ENCODE peak calls at places on chromosome 11, in four cellular contexts. One of them, this sample, is unnamed.
A peak's percentile ranks its signal among the peaks of the same experiment; 100 is the strongest.

GRCh38 chr11:87356428-87356827 is 318.7 kb downstream of the TMEM135 start:
- DNase-seq in H9: no peak
- DNase-seq in neuronal stem cell: no peak
- DNase-seq in H1: no peak
- DNase-seq in this sample: no peak

GRCh38 chr11:79018371-79018849 is 422.4 kb downstream of the TENM4 start:
- DNase-seq in H9: no peak
- DNase-seq in neuronal stem cell: no peak
- DNase-seq in H1: no peak
- DNase-seq in this sample: peak; percentile 18

GRCh38 chr11:33065445-33066178 is 26.2 kb downstream of the TCP11L1 start:
- DNase-seq in H9: peak; percentile 92
- DNase-seq in neuronal stem cell: peak; percentile 54
- DNase-seq in H1: peak; percentile 84
- DNase-seq in this sample: peak; percentile 64

GRCh38 chr11:86248609-86249008 is 4.1 kb downstream of the EED start:
- DNase-seq in H9: no peak
- DNase-seq in neuronal stem cell: no peak
- DNase-seq in H1: no peak
- DNase-seq in this sample: no peak

GRCh38 chr11:78209478-78209877 is 20.8 kb downstream of the USP35 start:
- DNase-seq in H9: no peak
- DNase-seq in neuronal stem cell: no peak
- DNase-seq in H1: no peak
- DNase-seq in this sample: no peak

GRCh38 chr11:108606070-108606469 is 12.5 kb upstream of the EXPH5 start:
- DNase-seq in H9: no peak
- DNase-seq in neuronal stem cell: no peak
- DNase-seq in H1: no peak
- DNase-seq in this sample: no peak

GRCh38 chr11:65428578-65429068 is 6.0 kb downstream of the NEAT1 start:
- DNase-seq in H9: no peak
- DNase-seq in neuronal stem cell: no peak
- DNase-seq in H1: no peak
- DNase-seq in this sample: no peak

GRCh38 chr11:16924826-16925494 is 89.3 kb downstream of the PLEKHA7 start:
- DNase-seq in H9: peak; percentile 77
- DNase-seq in neuronal stem cell: peak; percentile 48
- DNase-seq in H1: peak; percentile 76
- DNase-seq in this sample: no peak

GRCh38 chr11:48172818-48173609 is 43.6 kb upstream of the OR4B1 start:
- DNase-seq in H9: peak; percentile 89
- DNase-seq in neuronal stem cell: peak; percentile 53
- DNase-seq in H1: peak; percentile 94
- DNase-seq in this sample: peak; percentile 65

GRCh38 chr11:56906683-56907148 is 82.0 kb upstream of the OR5AK2 start:
- DNase-seq in H9: no peak
- DNase-seq in neuronal stem cell: no peak
- DNase-seq in H1: no peak
- DNase-seq in this sample: no peak

GRCh38 chr11:129557421-129557820 is 181.8 kb downstream of the BARX2 start:
- DNase-seq in H9: no peak
- DNase-seq in neuronal stem cell: no peak
- DNase-seq in H1: no peak
- DNase-seq in this sample: no peak

GRCh38 chr11:23288001-23288783 is 427.9 kb upstream of the CCDC179 start:
- DNase-seq in H9: no peak
- DNase-seq in neuronal stem cell: no peak
- DNase-seq in H1: no peak
- DNase-seq in this sample: peak; percentile 58

GRCh38 chr11:62602141-62603071 is 741 bp upstream of the MTA2 start:
- DNase-seq in H9: peak; percentile 72
- DNase-seq in neuronal stem cell: no peak
- DNase-seq in H1: peak; percentile 77
- DNase-seq in this sample: no peak

GRCh38 chr11:78659326-78660319 is 85.0 kb upstream of the NARS2 start:
- DNase-seq in H9: peak; percentile 57
- DNase-seq in neuronal stem cell: no peak
- DNase-seq in H1: peak; percentile 46
- DNase-seq in this sample: no peak

GRCh38 chr11:34524696-34525095 is 11.1 kb upstream of the ELF5 start:
- DNase-seq in H9: no peak
- DNase-seq in neuronal stem cell: no peak
- DNase-seq in H1: no peak
- DNase-seq in this sample: no peak

GRCh38 chr11:20363149-20363499 is 390 bp upstream of the HTATIP2 start:
- DNase-seq in H9: no peak
- DNase-seq in neuronal stem cell: no peak
- DNase-seq in H1: no peak
- DNase-seq in this sample: no peak

GRCh38 chr11:75429641-75429901 is 3.4 kb downstream of the KLHL35 start:
- DNase-seq in H9: no peak
- DNase-seq in neuronal stem cell: no peak
- DNase-seq in H1: no peak
- DNase-seq in this sample: no peak

GRCh38 chr11:46366260-46366659 is 15.2 kb upstream of the MDK start:
- DNase-seq in H9: no peak
- DNase-seq in neuronal stem cell: no peak
- DNase-seq in H1: no peak
- DNase-seq in this sample: no peak

GRCh38 chr11:6321961-6322362 is 1.7 kb upstream of the CAVIN3 start:
- DNase-seq in H9: no peak
- DNase-seq in neuronal stem cell: peak; percentile 27
- DNase-seq in H1: no peak
- DNase-seq in this sample: peak; percentile 75
- H2BK15ac ChIP-seq in H9: no peak overlapping the region
- H2BK15ac ChIP-seq in neuronal stem cell: no peak overlapping the region
- H2BK15ac ChIP-seq in H1: peak overlapping the region; percentile 53
- H2BK15ac ChIP-seq in this sample: no peak overlapping the region

DNA sequence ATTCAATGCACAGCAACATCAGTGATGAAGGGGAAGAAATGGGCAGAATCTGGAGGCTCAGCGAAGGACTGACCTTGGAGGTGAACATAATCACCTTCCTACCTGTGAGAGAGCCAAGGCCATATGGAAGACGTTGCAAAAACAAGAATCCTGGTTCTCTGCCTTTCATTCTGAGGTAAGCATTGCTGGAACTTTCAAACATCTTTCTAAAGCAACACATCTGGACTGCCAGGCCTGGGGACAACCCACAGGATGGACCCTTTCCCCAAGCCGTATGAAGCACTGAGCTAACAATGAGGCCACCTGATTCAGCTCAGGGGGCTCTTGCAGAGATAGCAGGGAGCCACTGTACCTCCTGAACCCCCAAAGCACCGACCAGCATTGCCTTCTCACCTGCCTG is 70.5 kb downstream of the ETS1 start:
- DNase-seq in H9: no peak
- DNase-seq in neuronal stem cell: no peak
- DNase-seq in H1: no peak
- DNase-seq in this sample: no peak
- H2BK5ac ChIP-seq in H9: no peak overlapping the region
- H2BK5ac ChIP-seq in neuronal stem cell: no peak overlapping the region
- H2BK5ac ChIP-seq in H1: no peak overlapping the region
- H2BK5ac ChIP-seq in this sample: no peak overlapping the region

GRCh38 chr11:95150977-95151684 is 61.5 kb downstream of the ENDOD1 start:
- DNase-seq in H9: peak; percentile 96
- DNase-seq in neuronal stem cell: peak; percentile 84
- DNase-seq in H1: peak; percentile 91
- DNase-seq in this sample: peak; percentile 92
- H2BK12ac ChIP-seq in H9: no peak overlapping the region
- H2BK12ac ChIP-seq in neuronal stem cell: no peak overlapping the region
- H2BK12ac ChIP-seq in H1: peak overlapping the region; percentile 40
- H2BK12ac ChIP-seq in this sample: peak overlapping the region; percentile 70

GRCh38 chr11:59573216-59573615 is 42.4 kb downstream of the OSBP start:
- DNase-seq in H9: no peak
- DNase-seq in neuronal stem cell: no peak
- DNase-seq in H1: no peak
- DNase-seq in this sample: peak; percentile 92
- H2BK15ac ChIP-seq in H9: no peak overlapping the region
- H2BK15ac ChIP-seq in neuronal stem cell: no peak overlapping the region
- H2BK15ac ChIP-seq in H1: no peak overlapping the region
- H2BK15ac ChIP-seq in this sample: no peak overlapping the region

GRCh38 chr11:111765984-111766833 is at the start of gene PPP2R1B:
- DNase-seq in H9: peak; percentile 93
- DNase-seq in neuronal stem cell: peak; percentile 79
- DNase-seq in H1: peak; percentile 86
- DNase-seq in this sample: peak; percentile 77
- H2BK5ac ChIP-seq in H9: no peak within 1 kb of the TSS
- H2BK5ac ChIP-seq in neuronal stem cell: peak within 1 kb of the TSS; percentile 54
- H2BK5ac ChIP-seq in H1: peak within 1 kb of the TSS; percentile 91
- H2BK5ac ChIP-seq in this sample: peak within 1 kb of the TSS; percentile 22

GRCh38 chr11:94577841-94578240 is 10.7 kb downstream of the PIWIL4 start:
- DNase-seq in H9: no peak
- DNase-seq in neuronal stem cell: no peak
- DNase-seq in H1: no peak
- DNase-seq in this sample: no peak

GRCh38 chr11:94574193-94574961 is 7.2 kb downstream of the PIWIL4 start:
- DNase-seq in H9: no peak
- DNase-seq in neuronal stem cell: no peak
- DNase-seq in H1: no peak
- DNase-seq in this sample: peak; percentile 66

GRCh38 chr11:94581926-94582325 is 14.8 kb downstream of the PIWIL4 start:
- DNase-seq in H9: no peak
- DNase-seq in neuronal stem cell: no peak
- DNase-seq in H1: no peak
- DNase-seq in this sample: no peak

DNA sequence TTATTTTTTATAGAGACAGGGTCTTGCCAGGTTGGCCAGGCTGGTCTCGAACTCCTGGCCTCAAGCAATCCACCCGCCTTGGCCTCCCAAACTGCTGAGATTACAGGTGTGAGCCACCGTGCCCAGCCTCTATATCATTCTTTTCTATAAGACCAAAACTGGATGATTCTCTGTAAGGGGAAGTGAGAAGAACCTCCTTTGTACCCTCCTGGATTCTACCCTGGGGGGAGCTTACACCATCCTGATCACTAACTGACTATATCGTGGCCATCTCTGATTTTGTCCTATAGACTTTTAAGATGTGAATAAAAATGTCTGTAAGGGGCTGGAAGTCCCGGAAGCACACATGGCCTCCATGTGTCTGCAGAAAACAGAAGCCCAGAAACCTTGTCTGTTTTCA is 9.1 kb downstream of the PIWIL4 start:
- DNase-seq in H9: no peak
- DNase-seq in neuronal stem cell: no peak
- DNase-seq in H1: no peak
- DNase-seq in this sample: no peak
- H2BK12ac ChIP-seq in H9: no peak overlapping the region
- H2BK12ac ChIP-seq in neuronal stem cell: no peak overlapping the region
- H2BK12ac ChIP-seq in H1: no peak overlapping the region
- H2BK12ac ChIP-seq in this sample: no peak overlapping the region

This sample was measured in mesenchymal stem cell.